ENCODE peak calls at places on chromosomes 5 and 9, in five cellular contexts. P, U, X, Z and H are unnamed samples.

GRCh38 chr5:34026089-34026761 is 16.8 kb downstream of the C1QTNF3 start:
- DNase-seq in P (no peak), Z (no peak), X (no peak), U (no peak), H (no peak)

GRCh38 chr5:162107591-162107990 is 40.0 kb downstream of the GABRG2 start:
- DNase-seq in P (no peak), U (no peak), Z (no peak), X (no peak), H (no peak)

GRCh38 chr5:72543811-72544210 is 36.6 kb upstream of the ZNF366 start:
- DNase-seq in X (no peak), U (no peak), P (no peak), Z (no peak), H (peak; percentile 29)

GRCh38 chr5:178230879-178231735 is 1.5 kb downstream of the PHYKPL start:
- DNase-seq in Z (peak; percentile 28), X (no peak), P (no peak), U (no peak), H (no peak)

GRCh38 chr5:9947231-9947693 is 302.4 kb downstream of the ATPSCKMT start:
- DNase-seq in Z (no peak), U (no peak), P (no peak), X (no peak), H (peak; percentile 85)

GRCh38 chr9:100437860-100438805 is 11.2 kb downstream of the MSANTD3 start:
- DNase-seq in Z (peak; percentile 48), P (peak; percentile 57), U (peak; percentile 58), X (peak; percentile 51), H (peak; percentile 83)

GRCh38 chr5:113487779-113488644 is at the start of gene MCC:
- DNase-seq in Z (peak; percentile 75), U (no peak), X (peak; percentile 23), P (no peak), H (peak; percentile 89)

GRCh38 chr9:90974007-90974406 is 172.4 kb downstream of the SYK start:
- DNase-seq in U (no peak), P (no peak), X (no peak), Z (no peak), H (peak; percentile 46)

GRCh38 chr5:135008981-135009735 is 24.9 kb downstream of the PITX1 start:
- DNase-seq in Z (no peak), P (no peak), U (no peak), X (no peak), H (no peak)

GRCh38 chr5:56814963-56815656 is at the start of gene MAP3K1:
- DNase-seq in U (peak; percentile 91), Z (peak; percentile 94), X (peak; percentile 87), P (peak; percentile 73), H (peak; percentile 83)

GRCh38 chr9:5274770-5275169 is 29.7 kb downstream of the RLN2 start:
- DNase-seq in Z (no peak), P (no peak), U (no peak), X (no peak), H (no peak)

GRCh38 chr9:81789751-81790150 is 100.4 kb upstream of the TLE1 start:
- DNase-seq in P (no peak), X (no peak), Z (no peak), U (no peak), H (peak; percentile 77)

GRCh38 chr9:70421272-70422180 is 7.1 kb upstream of the KLF9 start:
- DNase-seq in Z (no peak), P (peak; percentile 13), X (peak; percentile 65), U (no peak), H (peak; percentile 79)

GRCh38 chr5:125412051-125412560 is 665.7 kb upstream of the ZNF608 start:
- DNase-seq in P (no peak), X (no peak), Z (no peak), U (no peak), H (peak; percentile 44)

GRCh38 chr5:93570294-93571110 is 10.5 kb downstream of the NR2F1-AS1 start:
- DNase-seq in X (no peak), U (no peak), P (no peak), Z (no peak), H (peak; percentile 48)

GRCh38 chr5:93572773-93573626 is 8.0 kb downstream of the NR2F1-AS1 start:
- DNase-seq in P (no peak), Z (no peak), X (no peak), U (no peak), H (no peak)

GRCh38 chr5:93571111-93571977 is 9.7 kb downstream of the NR2F1-AS1 start:
- DNase-seq in P (no peak), U (no peak), X (no peak), Z (no peak), H (no peak)

GRCh38 chr5:93572101-93572772 is 8.8 kb downstream of the NR2F1-AS1 start:
- DNase-seq in P (no peak), U (no peak), Z (no peak), X (no peak), H (peak; percentile 62)

GRCh38 chr5:93569295-93570164 is 11.5 kb downstream of the NR2F1-AS1 start:
- DNase-seq in U (no peak), X (no peak), P (no peak), Z (no peak), H (no peak)
- H3K4me3 ChIP-seq in U (no peak overlapping the region), X (no peak overlapping the region), P (no peak overlapping the region), Z (no peak overlapping the region), H (no peak overlapping the region)

DNA sequence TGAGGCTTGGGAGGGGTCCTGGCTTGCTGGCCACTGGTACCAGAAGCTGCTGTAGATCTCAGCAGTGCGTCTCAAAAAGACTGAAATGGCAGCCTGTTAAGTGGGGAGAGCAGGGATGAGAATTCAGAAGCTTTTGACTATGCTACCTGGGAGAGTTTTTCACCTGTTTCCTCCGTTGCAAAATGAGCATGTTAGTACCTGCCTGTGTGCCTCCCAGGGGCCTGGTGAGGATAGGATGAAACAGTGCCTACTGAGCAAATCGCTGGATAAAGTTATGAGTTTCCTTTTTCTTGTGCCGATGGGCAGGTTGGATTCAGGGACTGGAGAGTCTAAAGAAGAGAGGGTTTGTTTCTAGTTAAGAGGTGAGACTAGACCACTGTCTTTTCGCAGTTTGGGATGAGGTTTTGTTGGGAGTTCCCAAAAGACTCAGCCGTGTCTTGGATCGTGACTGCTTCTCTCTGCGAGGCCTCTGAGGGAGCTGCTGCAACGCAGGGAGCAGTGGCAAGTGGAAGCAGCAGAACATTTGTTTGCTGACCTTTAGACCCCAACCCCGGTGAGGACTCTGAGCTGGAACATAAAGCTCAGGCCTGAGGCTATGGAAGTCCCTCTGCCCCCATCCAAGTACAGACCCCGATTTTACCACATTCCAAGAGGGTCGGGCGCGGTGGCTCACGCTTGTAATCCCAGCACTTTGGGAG is 1.4 kb downstream of the RALGPS1 start:
- DNase-seq in U (no peak), X (no peak), P (no peak), Z (no peak), H (no peak)
- H3K4me3 ChIP-seq in U (no peak overlapping the region), X (no peak overlapping the region), P (peak overlapping the region; percentile 33), Z (peak overlapping the region; percentile 55), H (peak overlapping the region; percentile 69)

GRCh38 chr5:75507841-75508240 is 3.6 kb downstream of the CERT1 start:
- DNase-seq in P (no peak), U (no peak), Z (no peak), X (no peak), H (no peak)
- H3K4me3 ChIP-seq in P (no peak overlapping the region), U (no peak overlapping the region), Z (no peak overlapping the region), X (no peak overlapping the region), H (no peak overlapping the region)

DNA sequence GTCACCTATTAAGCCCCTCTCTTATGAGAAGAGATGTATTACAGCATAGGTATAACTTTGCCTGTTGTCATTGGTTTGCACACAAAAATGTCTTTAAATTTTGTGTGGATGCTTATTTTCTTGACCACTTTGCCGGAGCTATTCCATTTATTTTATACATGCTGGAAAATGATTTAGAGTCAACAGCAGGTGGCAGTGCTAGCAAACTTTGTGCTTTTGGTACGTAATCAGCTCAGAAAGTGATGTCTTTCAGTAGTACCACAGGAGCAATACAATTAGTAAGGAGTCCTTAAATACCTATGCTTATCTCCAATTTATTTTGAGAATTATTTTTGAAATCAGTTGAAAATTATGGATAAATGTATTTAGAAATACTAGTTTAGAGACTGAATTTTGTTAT is 19.8 kb upstream of the NUDT12 start:
- DNase-seq in X (no peak), P (no peak), Z (no peak), U (peak; percentile 15), H (peak; percentile 73)
- H3K4me3 ChIP-seq in X (no peak overlapping the region), P (no peak overlapping the region), Z (no peak overlapping the region), U (no peak overlapping the region), H (no peak overlapping the region)

DNA sequence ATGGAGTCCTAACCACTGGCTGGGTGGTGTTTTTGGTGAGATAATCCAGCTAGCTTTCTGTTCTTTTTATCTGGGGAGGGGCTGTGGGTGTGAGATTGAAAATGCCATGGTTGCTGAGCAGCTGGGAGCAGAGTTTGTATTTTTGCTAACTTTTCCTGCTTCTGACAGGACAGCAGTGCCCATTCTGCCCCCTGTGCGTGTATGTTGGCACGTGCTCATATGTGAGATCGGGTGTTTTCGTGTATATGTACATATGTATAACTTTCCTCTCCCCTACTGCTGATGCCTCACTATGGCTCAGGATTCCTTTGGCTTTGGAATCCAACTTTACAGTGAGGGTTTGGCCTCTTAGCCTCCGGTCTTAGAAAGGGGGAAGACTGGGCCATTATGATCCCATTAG is 38.3 kb downstream of the RGS3 start:
- DNase-seq in X (no peak), Z (no peak), P (no peak), U (no peak), H (no peak)
- H3K4me3 ChIP-seq in X (no peak overlapping the region), Z (peak overlapping the region; percentile 47), P (no peak overlapping the region), U (no peak overlapping the region), H (no peak overlapping the region)

GRCh38 chr5:13553896-13554295 is 390.6 kb downstream of the DNAH5 start:
- DNase-seq in P (no peak), X (no peak), U (no peak), Z (no peak), H (no peak)

GRCh38 chr5:13552361-13552760 is 392.1 kb downstream of the DNAH5 start:
- DNase-seq in U (no peak), P (no peak), Z (no peak), X (no peak), H (no peak)
- H3K4me3 ChIP-seq in U (no peak overlapping the region), P (no peak overlapping the region), Z (no peak overlapping the region), X (no peak overlapping the region), H (no peak overlapping the region)